ENCODE peak calls at places on chromosome 21, in five cellular contexts. One of them, this sample, is unnamed.

GRCh38 chr21:38625000-38625399 is 126.7 kb upstream of the ERG start:
- DNase-seq in ELR: no peak
- DNase-seq in uterus: no peak
- DNase-seq in HTR-8/SVneo: no peak
- DNase-seq in activated gamma-delta T cell: no peak
- DNase-seq in this sample: no peak

GRCh38 chr21:14880922-14881321 is 183.9 kb downstream of the NRIP1 start:
- DNase-seq in ELR: peak; percentile 94
- DNase-seq in uterus: no peak
- DNase-seq in HTR-8/SVneo: peak; percentile 57
- DNase-seq in activated gamma-delta T cell: no peak
- DNase-seq in this sample: no peak

GRCh38 chr21:37006521-37007291 is at the start of gene RIPPLY3:
- DNase-seq in ELR: peak; percentile 37
- DNase-seq in uterus: no peak
- DNase-seq in HTR-8/SVneo: no peak
- DNase-seq in activated gamma-delta T cell: no peak
- DNase-seq in this sample: no peak

GRCh38 chr21:25938673-25939395 is 204.1 kb downstream of the GABPA start:
- DNase-seq in ELR: no peak
- DNase-seq in uterus: no peak
- DNase-seq in HTR-8/SVneo: no peak
- DNase-seq in activated gamma-delta T cell: no peak
- DNase-seq in this sample: no peak

GRCh38 chr21:32467291-32467690 is 54.8 kb downstream of the EVA1C start:
- DNase-seq in ELR: no peak
- DNase-seq in uterus: no peak
- DNase-seq in HTR-8/SVneo: no peak
- DNase-seq in activated gamma-delta T cell: no peak
- DNase-seq in this sample: no peak

GRCh38 chr21:43211085-43212071 is 42.6 kb downstream of the CRYAA start:
- DNase-seq in ELR: peak; percentile 24
- DNase-seq in uterus: no peak
- DNase-seq in HTR-8/SVneo: no peak
- DNase-seq in activated gamma-delta T cell: no peak
- DNase-seq in this sample: peak; percentile 37

GRCh38 chr21:25818156-25818950 is 83.6 kb downstream of the GABPA start:
- DNase-seq in ELR: no peak
- DNase-seq in uterus: no peak
- DNase-seq in HTR-8/SVneo: no peak
- DNase-seq in activated gamma-delta T cell: no peak
- DNase-seq in this sample: no peak

GRCh38 chr21:44653656-44654575 is 543 bp downstream of the KRTAP12-4 start:
- DNase-seq in ELR: no peak
- DNase-seq in uterus: no peak
- DNase-seq in HTR-8/SVneo: no peak
- DNase-seq in activated gamma-delta T cell: peak; percentile 38
- DNase-seq in this sample: no peak

GRCh38 chr21:43929217-43929971 is 64.4 kb downstream of the AGPAT3 start:
- DNase-seq in ELR: no peak
- DNase-seq in uterus: no peak
- DNase-seq in HTR-8/SVneo: no peak
- DNase-seq in activated gamma-delta T cell: no peak
- DNase-seq in this sample: no peak

GRCh38 chr21:46636550-46637289 is 1.2 kb downstream of the PRMT2 start:
- DNase-seq in ELR: no peak
- DNase-seq in uterus: no peak
- DNase-seq in HTR-8/SVneo: no peak
- DNase-seq in activated gamma-delta T cell: no peak
- DNase-seq in this sample: no peak

GRCh38 chr21:35256468-35256988 is 207.4 kb upstream of the RUNX1 start:
- DNase-seq in ELR: peak; percentile 95
- DNase-seq in uterus: peak; percentile 74
- DNase-seq in HTR-8/SVneo: peak; percentile 78
- DNase-seq in activated gamma-delta T cell: no peak
- DNase-seq in this sample: peak; percentile 66

GRCh38 chr21:42006765-42007164 is 3.4 kb downstream of the ZBTB21 start:
- DNase-seq in ELR: peak; percentile 25
- DNase-seq in uterus: no peak
- DNase-seq in HTR-8/SVneo: no peak
- DNase-seq in activated gamma-delta T cell: no peak
- DNase-seq in this sample: no peak

GRCh38 chr21:25385912-25386474 is 221.3 kb downstream of the MRPL39 start:
- DNase-seq in ELR: peak; percentile 70
- DNase-seq in uterus: no peak
- DNase-seq in HTR-8/SVneo: peak; percentile 39
- DNase-seq in activated gamma-delta T cell: no peak
- DNase-seq in this sample: no peak

GRCh38 chr21:44793269-44794030 is 8.2 kb downstream of the UBE2G2 start:
- DNase-seq in ELR: peak; percentile 69
- DNase-seq in uterus: peak; percentile 36
- DNase-seq in HTR-8/SVneo: peak; percentile 84
- DNase-seq in activated gamma-delta T cell: no peak
- DNase-seq in this sample: no peak

GRCh38 chr21:43272591-43272990 is 103.8 kb downstream of the CRYAA start:
- DNase-seq in ELR: no peak
- DNase-seq in uterus: no peak
- DNase-seq in HTR-8/SVneo: no peak
- DNase-seq in activated gamma-delta T cell: no peak
- DNase-seq in this sample: no peak

GRCh38 chr21:33308586-33309490 is 15.9 kb upstream of the IFNAR1 start:
- DNase-seq in ELR: no peak
- DNase-seq in uterus: no peak
- DNase-seq in HTR-8/SVneo: no peak
- DNase-seq in activated gamma-delta T cell: no peak
- DNase-seq in this sample: no peak

GRCh38 chr21:31892686-31893085 is 19.9 kb downstream of the HUNK start:
- DNase-seq in ELR: no peak
- DNase-seq in uterus: no peak
- DNase-seq in HTR-8/SVneo: no peak
- DNase-seq in activated gamma-delta T cell: no peak
- DNase-seq in this sample: no peak

GRCh38 chr21:29144736-29145353 is 14.4 kb downstream of the MAP3K7CL start:
- DNase-seq in ELR: peak; percentile 58
- DNase-seq in uterus: no peak
- DNase-seq in HTR-8/SVneo: no peak
- DNase-seq in activated gamma-delta T cell: no peak
- DNase-seq in this sample: no peak

GRCh38 chr21:42105476-42105875 is 34.4 kb downstream of the UMODL1 start:
- DNase-seq in ELR: no peak
- DNase-seq in uterus: no peak
- DNase-seq in HTR-8/SVneo: no peak
- DNase-seq in activated gamma-delta T cell: no peak
- DNase-seq in this sample: no peak

GRCh38 chr21:46421191-46421750 is 37.4 kb upstream of the DIP2A start:
- DNase-seq in ELR: no peak
- DNase-seq in uterus: no peak
- DNase-seq in HTR-8/SVneo: no peak
- DNase-seq in activated gamma-delta T cell: no peak
- DNase-seq in this sample: no peak

GRCh38 chr21:17051054-17051453 is 461.8 kb upstream of the CXADR start:
- DNase-seq in ELR: no peak
- DNase-seq in uterus: no peak
- DNase-seq in HTR-8/SVneo: no peak
- DNase-seq in activated gamma-delta T cell: no peak
- DNase-seq in this sample: no peak

GRCh38 chr21:46425566-46425965 is 33.1 kb upstream of the DIP2A start:
- DNase-seq in ELR: no peak
- DNase-seq in uterus: no peak
- DNase-seq in HTR-8/SVneo: no peak
- DNase-seq in activated gamma-delta T cell: no peak
- DNase-seq in this sample: no peak

GRCh38 chr21:35996217-35996616 is 64.1 kb downstream of the SETD4 start:
- DNase-seq in ELR: no peak
- DNase-seq in uterus: no peak
- DNase-seq in HTR-8/SVneo: no peak
- DNase-seq in activated gamma-delta T cell: no peak
- DNase-seq in this sample: no peak

GRCh38 chr21:27173052-27173451 is 206.2 kb upstream of the ADAMTS5 start:
- DNase-seq in ELR: no peak
- DNase-seq in uterus: no peak
- DNase-seq in HTR-8/SVneo: no peak
- DNase-seq in activated gamma-delta T cell: no peak
- DNase-seq in this sample: no peak

GRCh38 chr21:46320331-46320801 is 3.3 kb downstream of the C21orf58 start:
- DNase-seq in ELR: no peak
- DNase-seq in uterus: no peak
- DNase-seq in HTR-8/SVneo: no peak
- DNase-seq in activated gamma-delta T cell: no peak
- DNase-seq in this sample: no peak